ENCODE peak calls at places on chromosomes 1 and 21, in four cellular contexts. One of them, this sample, is unnamed.

GRCh38 chr1:39576016-39576657 is 453 bp downstream of the PABPC4 start:
- DNase-seq in non-pigmented ciliary epithelial cell: no peak
- DNase-seq in GM12892: peak
- DNase-seq in DMS 273 treated with DMSO at 0.1 percent for 48 hours: no peak
- DNase-seq in this sample: peak

GRCh38 chr1:59146651-59147358 is 150.1 kb upstream of the FGGY start:
- DNase-seq in DMS 273 treated with DMSO at 0.1 percent for 48 hours: no peak
- DNase-seq in non-pigmented ciliary epithelial cell: no peak
- DNase-seq in GM12892: peak
- DNase-seq in this sample: no peak

GRCh38 chr1:3919706-3920105 is 19.6 kb upstream of the C1orf174 start:
- DNase-seq in non-pigmented ciliary epithelial cell: no peak
- DNase-seq in GM12892: no peak
- DNase-seq in DMS 273 treated with DMSO at 0.1 percent for 48 hours: no peak
- DNase-seq in this sample: no peak

GRCh38 chr1:201461193-201461657 is 7.8 kb downstream of the PHLDA3 start:
- DNase-seq in non-pigmented ciliary epithelial cell: peak
- DNase-seq in GM12892: no peak
- DNase-seq in DMS 273 treated with DMSO at 0.1 percent for 48 hours: no peak
- DNase-seq in this sample: no peak

GRCh38 chr21:36097427-36098230 is 27.8 kb downstream of the CBR1 start:
- DNase-seq in DMS 273 treated with DMSO at 0.1 percent for 48 hours: no peak
- DNase-seq in GM12892: no peak
- DNase-seq in non-pigmented ciliary epithelial cell: no peak
- DNase-seq in this sample: no peak

GRCh38 chr1:46801323-46802055 is 2.6 kb downstream of the CYP4B1 start:
- DNase-seq in non-pigmented ciliary epithelial cell: no peak
- DNase-seq in DMS 273 treated with DMSO at 0.1 percent for 48 hours: no peak
- DNase-seq in GM12892: no peak
- DNase-seq in this sample: no peak

GRCh38 chr1:39165049-39165448 is 39.4 kb upstream of the MACF1 start:
- DNase-seq in GM12892: no peak
- DNase-seq in non-pigmented ciliary epithelial cell: no peak
- DNase-seq in DMS 273 treated with DMSO at 0.1 percent for 48 hours: no peak
- DNase-seq in this sample: no peak

GRCh38 chr21:31222142-31222541 is 121.9 kb downstream of the TIAM1 start:
- DNase-seq in GM12892: no peak
- DNase-seq in DMS 273 treated with DMSO at 0.1 percent for 48 hours: no peak
- DNase-seq in non-pigmented ciliary epithelial cell: no peak
- DNase-seq in this sample: no peak

GRCh38 chr1:7267493-7267892 is 482.2 kb downstream of the CAMTA1 start:
- DNase-seq in non-pigmented ciliary epithelial cell: no peak
- DNase-seq in GM12892: no peak
- DNase-seq in DMS 273 treated with DMSO at 0.1 percent for 48 hours: no peak
- DNase-seq in this sample: no peak

GRCh38 chr1:205344010-205344808 is 12.5 kb downstream of the KLHDC8A start:
- DNase-seq in DMS 273 treated with DMSO at 0.1 percent for 48 hours: no peak
- DNase-seq in non-pigmented ciliary epithelial cell: no peak
- DNase-seq in GM12892: no peak
- DNase-seq in this sample: no peak

GRCh38 chr21:17612023-17612564 is 607 bp downstream of the BTG3 start:
- DNase-seq in non-pigmented ciliary epithelial cell: no peak
- DNase-seq in GM12892: no peak
- DNase-seq in DMS 273 treated with DMSO at 0.1 percent for 48 hours: no peak
- DNase-seq in this sample: peak

GRCh38 chr1:24289937-24290595 is 29.1 kb upstream of the GRHL3 start:
- DNase-seq in DMS 273 treated with DMSO at 0.1 percent for 48 hours: peak
- DNase-seq in non-pigmented ciliary epithelial cell: no peak
- DNase-seq in GM12892: no peak
- DNase-seq in this sample: peak

GRCh38 chr1:115230281-115230680 is 107.8 kb downstream of the NGF start:
- DNase-seq in non-pigmented ciliary epithelial cell: no peak
- DNase-seq in GM12892: no peak
- DNase-seq in DMS 273 treated with DMSO at 0.1 percent for 48 hours: no peak
- DNase-seq in this sample: no peak

GRCh38 chr1:46522184-46522968 is 29.1 kb downstream of the KNCN start:
- DNase-seq in DMS 273 treated with DMSO at 0.1 percent for 48 hours: no peak
- DNase-seq in non-pigmented ciliary epithelial cell: no peak
- DNase-seq in GM12892: no peak
- DNase-seq in this sample: no peak

GRCh38 chr21:15651172-15651571 is 78.6 kb upstream of the USP25 start:
- DNase-seq in GM12892: no peak
- DNase-seq in DMS 273 treated with DMSO at 0.1 percent for 48 hours: no peak
- DNase-seq in non-pigmented ciliary epithelial cell: no peak
- DNase-seq in this sample: no peak

GRCh38 chr1:29650041-29650400 is 413.7 kb downstream of the PTPRU start:
- DNase-seq in non-pigmented ciliary epithelial cell: no peak
- DNase-seq in DMS 273 treated with DMSO at 0.1 percent for 48 hours: no peak
- DNase-seq in GM12892: no peak
- DNase-seq in this sample: no peak

GRCh38 chr1:88774151-88774556 is 90.1 kb downstream of the PKN2 start:
- DNase-seq in non-pigmented ciliary epithelial cell: no peak
- DNase-seq in DMS 273 treated with DMSO at 0.1 percent for 48 hours: no peak
- DNase-seq in GM12892: no peak
- DNase-seq in this sample: no peak

GRCh38 chr1:30144831-30145230 is 578.6 kb downstream of the MATN1 start:
- DNase-seq in DMS 273 treated with DMSO at 0.1 percent for 48 hours: no peak
- DNase-seq in non-pigmented ciliary epithelial cell: no peak
- DNase-seq in GM12892: no peak
- DNase-seq in this sample: no peak

GRCh38 chr1:116365353-116365780 is 7.7 kb upstream of the ATP1A1 start:
- DNase-seq in DMS 273 treated with DMSO at 0.1 percent for 48 hours: no peak
- DNase-seq in GM12892: no peak
- DNase-seq in non-pigmented ciliary epithelial cell: no peak
- DNase-seq in this sample: no peak

GRCh38 chr1:156439771-156440183 is 60.8 kb downstream of the MEF2D start:
- DNase-seq in GM12892: no peak
- DNase-seq in DMS 273 treated with DMSO at 0.1 percent for 48 hours: no peak
- DNase-seq in non-pigmented ciliary epithelial cell: no peak
- DNase-seq in this sample: no peak

This sample was measured in NCI-H1694 treated with DMSO at 0.1 percent for 48 hours.